ENCODE peak calls at places on chromosomes 16 and 17, in nine cellular contexts. U is RWPE2, E is upper lobe of right lung, Y is GM12865, D is IMR-90, V is prostate gland, B is fibroblast of the aortic adventitia, O is HFF-Myc, Z is AG09309. G is an unnamed sample.

GRCh38 chr17:35313875-35314409 is 59.5 kb downstream of the SLFN11 start:
- DNase-seq in Z (no peak), B (no peak), V (no peak), D (no peak), U (no peak), E (peak), O (no peak), Y (no peak), G (no peak)

GRCh38 chr17:71313866-71314265 is 807.0 kb upstream of the SOX9 start:
- DNase-seq in V (no peak), B (no peak), Z (no peak), U (no peak), D (no peak), Y (no peak), O (no peak), E (no peak), G (no peak)

GRCh38 chr17:81429353-81429774 is 34.1 kb downstream of the BAHCC1 start:
- DNase-seq in D (peak), Y (no peak), V (peak), B (peak), U (no peak), E (peak), O (no peak), Z (no peak), G (no peak)

GRCh38 chr17:560379-560935 is 154.2 kb downstream of the VPS53 start:
- DNase-seq in D (peak), U (no peak), Y (no peak), Z (no peak), V (no peak), B (peak), E (no peak), O (no peak), G (no peak)

GRCh38 chr16:15051387-15051951 is 4.4 kb downstream of the NTAN1 start:
- DNase-seq in O (no peak), D (no peak), Z (no peak), B (no peak), E (peak), Y (no peak), U (no peak), V (no peak), G (no peak)

GRCh38 chr16:74448990-74449389 is 27.7 kb upstream of the CLEC18B start:
- DNase-seq in E (no peak), Y (no peak), D (peak), V (no peak), Z (peak), O (peak), B (peak), U (peak), G (peak)

GRCh38 chr17:82399601-82400101 is 18.5 kb upstream of the HEXD start:
- DNase-seq in O (no peak), D (no peak), B (no peak), Z (no peak), E (no peak), Y (no peak), U (peak), V (no peak), G (no peak)

GRCh38 chr17:75822800-75823166 is 21.4 kb downstream of the UNC13D start:
- DNase-seq in Z (no peak), D (no peak), U (no peak), O (no peak), V (no peak), B (no peak), Y (no peak), E (no peak), G (no peak)

GRCh38 chr17:28846231-28846630 is 3.6 kb upstream of the FAM222B start:
- DNase-seq in Z (no peak), O (no peak), E (no peak), U (no peak), V (no peak), B (no peak), D (no peak), Y (no peak), G (no peak)

GRCh38 chr16:10992112-10992511 is 47.7 kb downstream of the CLEC16A start:
- DNase-seq in Y (no peak), Z (no peak), V (no peak), O (no peak), D (peak), B (peak), E (no peak), U (no peak), G (peak)

GRCh38 chr17:48577946-48578615 is at the start of gene HOXB4:
- DNase-seq in B (peak), Z (no peak), D (peak), E (no peak), V (no peak), U (no peak), O (no peak), Y (peak), G (no peak)

GRCh38 chr17:8153550-8153956 is 1.3 kb upstream of the PER1 start:
- DNase-seq in Z (peak), B (peak), D (peak), O (peak), U (peak), V (no peak), E (peak), Y (no peak), G (peak)

GRCh38 chr16:983044-984030 is 1.8 kb downstream of the SOX8 start:
- DNase-seq in Z (no peak), Y (no peak), U (no peak), V (no peak), O (no peak), B (no peak), D (no peak), E (no peak), G (no peak)

GRCh38 chr17:70320642-70321345 is 151.5 kb downstream of the KCNJ2 start:
- DNase-seq in B (peak), E (peak), O (no peak), U (no peak), Y (no peak), Z (no peak), D (peak), V (no peak), G (no peak)

GRCh38 chr16:2987854-2988253 is 7.6 kb upstream of the PKMYT1 start:
- DNase-seq in Z (no peak), U (no peak), D (no peak), E (no peak), B (no peak), O (no peak), V (no peak), Y (no peak), G (no peak)

GRCh38 chr16:68373528-68374250 is 62.9 kb downstream of the PRMT7 start:
- DNase-seq in D (no peak), Z (no peak), B (no peak), V (no peak), E (no peak), U (no peak), Y (no peak), O (no peak), G (no peak)

GRCh38 chr17:42183741-42184711 is 1.2 kb downstream of the HCRT start:
- DNase-seq in U (no peak), E (peak), O (no peak), D (peak), Y (peak), Z (no peak), V (peak), B (peak), G (no peak)

GRCh38 chr16:86578056-86578455 is 293 bp upstream of the FOXL1 start:
- DNase-seq in B (no peak), E (no peak), V (no peak), D (peak), Y (no peak), Z (no peak), U (no peak), O (peak), G (no peak)

GRCh38 chr16:86575754-86576557 is 2.4 kb upstream of the FOXL1 start:
- DNase-seq in D (peak), E (no peak), U (peak), B (peak), O (peak), V (no peak), Z (peak), Y (peak), G (no peak)

GRCh38 chr16:86576591-86577313 is 1.6 kb upstream of the FOXL1 start:
- DNase-seq in Z (no peak), E (no peak), O (no peak), D (no peak), U (no peak), Y (no peak), V (no peak), B (no peak), G (no peak)

GRCh38 chr16:86578499-86579267 is at the start of gene FOXL1:
- DNase-seq in U (no peak), D (peak), E (no peak), B (no peak), Y (no peak), Z (no peak), O (no peak), V (no peak), G (no peak)

GRCh38 chr16:86577314-86577971 is 906 bp upstream of the FOXL1 start:
- DNase-seq in D (peak), B (no peak), V (no peak), Y (no peak), Z (no peak), U (no peak), E (no peak), O (no peak), G (no peak)
- H3K4me3 ChIP-seq in D (peak), B (peak), V (no peak), Y (no peak), Z (no peak), U (peak), E (no peak), O (peak), G (peak)

DNA sequence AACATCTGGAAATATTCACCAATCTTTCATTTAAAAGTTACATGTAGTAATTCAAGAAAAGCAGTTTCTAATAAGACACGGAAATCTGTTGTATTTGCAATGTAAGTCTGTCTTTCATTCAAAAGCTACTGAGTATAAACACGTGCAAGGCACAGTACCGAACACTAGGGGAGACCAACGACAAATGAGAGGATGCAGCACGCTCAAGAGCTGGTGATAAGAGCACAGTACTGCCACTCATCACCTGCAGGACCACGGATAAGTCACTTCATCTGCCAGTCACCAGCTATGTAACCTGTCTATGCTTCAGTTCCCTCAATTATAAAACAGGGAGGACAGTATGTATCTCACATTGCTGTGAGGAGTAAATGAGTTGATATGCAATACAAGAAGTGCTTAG is 67.1 kb downstream of the CLEC18A start:
- DNase-seq in E (no peak), O (peak), Z (no peak), U (no peak), D (peak), V (peak), Y (peak), B (peak), G (no peak)
- TF ChIP-seq CTCF in E (peak), O (peak), Z (no peak), U (no peak), D (no peak), V (peak), Y (no peak), B (no peak), G (no peak)

GRCh38 chr17:19242926-19243325 is 5.8 kb downstream of the EPN2 start:
- DNase-seq in Y (no peak), V (no peak), E (peak), O (no peak), U (no peak), Z (no peak), B (no peak), D (no peak), G (no peak)

GRCh38 chr17:19237389-19238166 is 412 bp downstream of the EPN2 start:
- DNase-seq in O (no peak), E (peak), D (no peak), U (no peak), V (peak), B (no peak), Z (no peak), Y (peak), G (no peak)

GRCh38 chr17:19242323-19242722 is 5.2 kb downstream of the EPN2 start:
- DNase-seq in O (no peak), E (no peak), Y (no peak), B (no peak), Z (no peak), V (no peak), D (no peak), U (no peak), G (no peak)

GRCh38 chr17:19238167-19238505 is 970 bp downstream of the EPN2 start:
- DNase-seq in D (no peak), Z (no peak), O (no peak), E (peak), B (peak), U (no peak), Y (no peak), V (peak), G (no peak)

DNA sequence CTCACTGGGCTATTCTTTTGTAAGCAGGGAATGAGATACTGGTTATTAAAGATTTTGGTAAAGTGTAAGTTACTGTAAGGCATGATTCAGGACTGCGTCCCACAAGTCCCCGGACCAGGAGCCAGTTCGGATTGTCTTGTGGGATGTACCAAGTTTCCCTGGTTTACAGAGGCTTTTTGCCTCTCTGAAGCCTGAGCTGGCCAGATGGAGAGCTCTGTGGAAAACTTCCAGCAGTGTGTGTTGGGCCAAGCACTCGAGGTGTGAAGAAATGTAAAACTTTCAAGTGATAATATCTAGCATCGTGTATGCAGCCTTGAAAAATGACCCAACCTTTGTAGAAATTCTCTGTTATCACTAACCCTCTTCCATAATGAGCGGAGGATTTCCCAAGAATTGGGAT is 2.4 kb downstream of the EPN2 start:
- DNase-seq in Z (no peak), D (no peak), U (no peak), O (no peak), E (peak), B (peak), V (no peak), Y (no peak), G (no peak)
- H3K4me3 ChIP-seq in Z (no peak), D (no peak), U (no peak), O (no peak), E (no peak), B (peak), V (no peak), Y (no peak), G (no peak)

GRCh38 chr17:20703781-20704180 is 124.3 kb downstream of the CDRT15L2 start:
- DNase-seq in O (no peak), V (no peak), D (no peak), Z (no peak), Y (no peak), E (no peak), U (no peak), B (no peak), G (no peak)
- TF ChIP-seq CTCF in O (no peak), V (no peak), D (no peak), Z (no peak), Y (no peak), E (no peak), U (no peak), B (no peak), G (no peak)